ENCODE peak calls at places on chromosomes 12 and 14, in four cellular contexts. One of them, this sample, is unnamed.

GRCh38 chr12:104602426-104602825 is 145.7 kb downstream of the CHST11 start:
- DNase-seq in HL-60: no peak
- DNase-seq in stomach: no peak
- DNase-seq in SK-N-SH: no peak
- DNase-seq in this sample: no peak

GRCh38 chr14:59280961-59281360 is 92.5 kb downstream of the DAAM1 start:
- DNase-seq in SK-N-SH: no peak
- DNase-seq in HL-60: no peak
- DNase-seq in stomach: no peak
- DNase-seq in this sample: no peak

GRCh38 chr14:103382375-103382774 is 2.8 kb upstream of the MARK3 start:
- DNase-seq in HL-60: peak
- DNase-seq in stomach: no peak
- DNase-seq in SK-N-SH: no peak
- DNase-seq in this sample: no peak

GRCh38 chr12:25236626-25237025 is 14.1 kb downstream of the KRAS start:
- DNase-seq in SK-N-SH: no peak
- DNase-seq in stomach: no peak
- DNase-seq in HL-60: no peak
- DNase-seq in this sample: no peak

GRCh38 chr12:46356655-46357437 is 15.7 kb downstream of the SLC38A2 start:
- DNase-seq in stomach: no peak
- DNase-seq in HL-60: no peak
- DNase-seq in SK-N-SH: no peak
- DNase-seq in this sample: no peak

GRCh38 chr14:55129086-55129427 is at the start of gene LGALS3:
- DNase-seq in SK-N-SH: peak
- DNase-seq in HL-60: no peak
- DNase-seq in stomach: peak
- DNase-seq in this sample: peak

GRCh38 chr12:71639341-71639760 is 24.3 kb downstream of the ZFC3H1 start:
- DNase-seq in SK-N-SH: peak
- DNase-seq in stomach: no peak
- DNase-seq in HL-60: no peak
- DNase-seq in this sample: no peak

GRCh38 chr12:9866786-9867379 is 2.3 kb downstream of the CLEC2B start:
- DNase-seq in HL-60: no peak
- DNase-seq in SK-N-SH: no peak
- DNase-seq in stomach: no peak
- DNase-seq in this sample: no peak

GRCh38 chr12:111451649-111452129 is 46.0 kb downstream of the SH2B3 start:
- DNase-seq in stomach: peak
- DNase-seq in HL-60: no peak
- DNase-seq in SK-N-SH: peak
- DNase-seq in this sample: no peak

GRCh38 chr12:111741235-111741812 is 25.4 kb upstream of the ALDH2 start:
- DNase-seq in SK-N-SH: peak
- DNase-seq in HL-60: no peak
- DNase-seq in stomach: peak
- DNase-seq in this sample: peak

GRCh38 chr12:11886339-11886738 is 184.4 kb upstream of the BCL2L14 start:
- DNase-seq in HL-60: no peak
- DNase-seq in stomach: no peak
- DNase-seq in SK-N-SH: no peak
- DNase-seq in this sample: no peak

GRCh38 chr14:96497586-96497985 is 4.6 kb upstream of the PAPOLA start:
- DNase-seq in SK-N-SH: no peak
- DNase-seq in stomach: no peak
- DNase-seq in HL-60: no peak
- DNase-seq in this sample: no peak

GRCh38 chr12:119666226-119666808 is 1.6 kb upstream of the PRKAB1 start:
- DNase-seq in HL-60: no peak
- DNase-seq in SK-N-SH: no peak
- DNase-seq in stomach: no peak
- DNase-seq in this sample: no peak

GRCh38 chr12:52370906-52371608 is 3.8 kb upstream of the KRT85 start:
- DNase-seq in stomach: no peak
- DNase-seq in SK-N-SH: no peak
- DNase-seq in HL-60: no peak
- DNase-seq in this sample: peak
- TF ChIP-seq POLR2AphosphoS5 in stomach: no peak
- TF ChIP-seq POLR2AphosphoS5 in SK-N-SH: no peak
- TF ChIP-seq POLR2AphosphoS5 in HL-60: no peak
- TF ChIP-seq POLR2AphosphoS5 in this sample: no peak

DNA sequence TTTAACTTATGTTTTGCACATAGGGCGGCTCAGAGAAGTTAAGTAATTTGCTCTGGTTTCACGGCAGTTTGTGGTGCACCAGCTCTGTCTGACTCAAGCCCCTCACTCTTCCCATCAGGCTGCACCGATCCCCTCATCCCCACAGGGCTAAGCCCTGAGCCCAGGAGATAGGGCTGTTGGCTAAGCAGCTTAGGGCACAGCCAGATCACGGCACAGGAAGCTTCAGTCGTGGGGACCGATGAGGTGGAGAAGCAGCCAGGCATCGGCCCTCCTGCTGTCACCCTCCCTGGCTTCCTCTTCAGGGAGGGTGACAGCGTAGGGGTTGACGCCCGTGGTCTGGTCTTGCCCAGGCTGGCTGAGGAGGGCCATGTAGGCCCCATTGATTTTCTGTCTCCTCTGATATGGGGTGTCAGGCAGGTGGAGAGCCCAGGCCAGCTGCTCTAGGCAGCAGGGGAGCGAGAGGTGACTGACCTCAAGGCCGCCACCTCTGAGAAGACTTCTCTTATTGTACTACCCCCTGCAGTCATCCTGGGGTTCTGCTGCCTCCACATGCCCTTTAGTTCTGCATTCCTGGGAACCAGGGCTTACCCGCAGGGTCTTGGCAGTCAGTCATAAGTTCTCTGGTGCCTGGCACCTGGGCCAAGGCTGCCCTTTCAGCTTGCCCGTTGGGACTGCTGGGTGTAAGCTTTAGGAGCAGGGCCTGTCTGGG is 166.4 kb downstream of the TSPAN9 start:
- DNase-seq in stomach: no peak
- DNase-seq in HL-60: no peak
- DNase-seq in SK-N-SH: no peak
- DNase-seq in this sample: no peak
- TF ChIP-seq CTCF in stomach: no peak
- TF ChIP-seq CTCF in HL-60: no peak
- TF ChIP-seq CTCF in SK-N-SH: no peak
- TF ChIP-seq CTCF in this sample: no peak

DNA sequence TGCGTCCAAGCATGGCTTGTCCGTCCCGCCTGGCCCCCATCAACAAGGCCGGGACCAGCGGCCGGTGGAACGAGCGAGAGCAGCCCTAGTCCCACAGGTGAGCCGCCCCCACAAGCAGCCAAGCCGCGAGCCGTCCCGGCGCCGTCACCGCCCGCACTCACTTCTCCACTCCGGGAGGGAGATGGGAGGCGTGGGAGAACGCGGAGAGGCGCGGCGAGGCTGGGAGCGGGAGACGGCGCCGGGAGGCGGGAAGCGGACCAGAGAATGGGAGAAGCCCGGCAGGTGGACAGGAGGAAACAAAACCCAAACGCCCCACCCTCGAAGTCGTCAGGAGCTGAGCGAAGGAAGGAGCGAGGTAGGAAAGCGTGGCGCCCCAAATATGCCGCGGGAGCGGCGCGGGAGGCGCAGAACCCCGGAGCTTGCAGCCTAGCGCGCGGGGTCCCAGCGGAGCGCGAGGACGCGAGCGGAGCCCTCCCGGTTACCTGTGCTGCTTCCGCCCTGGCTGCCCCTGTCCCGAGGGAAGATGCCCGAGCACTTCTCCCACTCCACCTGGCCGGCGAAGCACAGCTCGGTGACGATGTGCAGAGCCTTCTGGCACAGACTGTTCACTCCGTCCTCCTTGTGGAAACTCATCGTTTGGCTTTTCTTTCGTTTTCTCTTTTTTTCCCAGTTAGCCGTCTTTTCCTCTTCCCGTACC is 581 bp downstream of the SYT10 start:
- DNase-seq in HL-60: no peak
- DNase-seq in stomach: no peak
- DNase-seq in SK-N-SH: peak
- DNase-seq in this sample: no peak
- H3K4me3 ChIP-seq in HL-60: peak
- H3K4me3 ChIP-seq in stomach: peak
- H3K4me3 ChIP-seq in SK-N-SH: peak
- H3K4me3 ChIP-seq in this sample: peak

GRCh38 chr12:92065018-92065499 is 80.6 kb downstream of the BTG1 start:
- DNase-seq in HL-60: no peak
- DNase-seq in stomach: peak
- DNase-seq in SK-N-SH: no peak
- DNase-seq in this sample: peak
- TF ChIP-seq POLR2AphosphoS5 in HL-60: no peak
- TF ChIP-seq POLR2AphosphoS5 in stomach: no peak
- TF ChIP-seq POLR2AphosphoS5 in SK-N-SH: no peak
- TF ChIP-seq POLR2AphosphoS5 in this sample: peak

This sample was measured in transverse colon.